ENCODE peak calls at places on chromosomes 16 and 17, in ten cellular contexts. F, B, K, Y, U, V, O, R, N and L are unnamed samples.

GRCh38 chr16:53915452-53916160 is 211.7 kb downstream of the FTO start:
- DNase-seq in Y (no peak), V (no peak), U (no peak), F (no peak), K (no peak), N (no peak), B (no peak), O (no peak), R (no peak), L (no peak)

GRCh38 chr17:75996665-75997590 is 3.7 kb upstream of the CDK3 start:
- DNase-seq in Y (peak; percentile 49), V (no peak), O (peak; percentile 58), K (no peak), F (no peak), U (peak; percentile 58), B (no peak), N (peak; percentile 57), R (peak; percentile 73), L (peak; percentile 72)

GRCh38 chr16:14128097-14128496 is 57.0 kb downstream of the MRTFB start:
- DNase-seq in U (no peak), R (no peak), B (no peak), Y (no peak), F (no peak), N (no peak), V (no peak), K (no peak), O (no peak), L (no peak)

GRCh38 chr16:13992322-13992721 is 72.4 kb downstream of the ERCC4 start:
- DNase-seq in B (no peak), Y (no peak), K (no peak), O (no peak), R (no peak), F (no peak), N (no peak), V (no peak), U (no peak), L (no peak)

GRCh38 chr16:19876501-19877059 is 8.1 kb downstream of the GPRC5B start:
- DNase-seq in V (no peak), K (no peak), U (no peak), B (no peak), F (no peak), O (no peak), N (no peak), Y (no peak), R (no peak), L (no peak)

GRCh38 chr16:24309222-24309905 is 53.2 kb downstream of the CACNG3 start:
- DNase-seq in R (peak; percentile 94), O (peak; percentile 39), F (no peak), U (no peak), Y (no peak), K (peak; percentile 63), B (no peak), V (no peak), N (peak; percentile 73), L (no peak)

GRCh38 chr17:29566473-29567361 is at the start of gene ABHD15:
- DNase-seq in R (peak; percentile 85), N (peak; percentile 77), B (peak; percentile 71), U (peak; percentile 81), F (peak; percentile 74), K (peak; percentile 84), V (peak; percentile 93), Y (peak; percentile 76), O (peak; percentile 59), L (peak; percentile 74)

GRCh38 chr17:35752471-35752870 is 568 bp downstream of the GAS2L2 start:
- DNase-seq in N (no peak), Y (no peak), F (no peak), R (peak; percentile 31), U (no peak), B (no peak), O (no peak), K (peak; percentile 83), V (no peak), L (no peak)

GRCh38 chr16:48546774-48547173 is 63.2 kb downstream of the N4BP1 start:
- DNase-seq in Y (no peak), F (no peak), V (no peak), K (peak; percentile 83), U (no peak), R (peak; percentile 49), O (no peak), B (no peak), N (no peak), L (no peak)

GRCh38 chr17:22671110-22671509 is 978.8 kb downstream of the KCNJ18 start:
- DNase-seq in U (no peak), N (no peak), F (no peak), V (no peak), B (no peak), O (no peak), Y (no peak), R (no peak), K (no peak), L (no peak)

GRCh38 chr17:51590071-51590470 is 329.7 kb downstream of the UTP18 start:
- DNase-seq in R (no peak), U (no peak), Y (no peak), F (no peak), B (no peak), V (no peak), N (no peak), K (no peak), O (no peak), L (no peak)

GRCh38 chr17:18230288-18231141 is 5.1 kb downstream of the LLGL1 start:
- DNase-seq in K (no peak), U (no peak), F (no peak), V (no peak), B (no peak), Y (no peak), O (no peak), N (no peak), R (no peak), L (no peak)

GRCh38 chr16:73692861-73693260 is 603.8 kb upstream of the PSMD7 start:
- DNase-seq in Y (no peak), K (no peak), U (no peak), B (no peak), O (no peak), V (no peak), F (no peak), R (no peak), N (no peak), L (no peak)

GRCh38 chr17:35889241-35889640 is 9.1 kb upstream of the CCL5 start:
- DNase-seq in R (no peak), V (no peak), O (no peak), U (no peak), B (no peak), N (peak; percentile 74), K (no peak), Y (no peak), F (no peak), L (no peak)

GRCh38 chr16:10668322-10669045 is 26.2 kb downstream of the TEKT5 start:
- DNase-seq in V (no peak), U (no peak), N (peak; percentile 19), R (peak; percentile 70), O (peak; percentile 10), K (peak; percentile 14), B (no peak), Y (no peak), F (peak; percentile 17), L (peak; percentile 62)
- TF ChIP-seq CTCF in V (no peak), U (peak; percentile 69), N (peak; percentile 60), R (peak; percentile 69), O (peak; percentile 35), K (peak; percentile 22), B (peak; percentile 5), Y (peak; percentile 24), F (peak; percentile 53), L (peak; percentile 38)

GRCh38 chr16:3149630-3150345 is 15.0 kb downstream of the ZNF213 start:
- DNase-seq in K (peak; percentile 81), V (peak; percentile 94), F (peak; percentile 73), Y (peak; percentile 80), R (peak; percentile 90), O (peak; percentile 42), U (peak; percentile 60), N (peak; percentile 83), B (peak; percentile 71), L (peak; percentile 84)
- TF ChIP-seq CTCF in K (peak; percentile 42), V (no peak), F (peak; percentile 61), Y (peak; percentile 21), R (peak; percentile 35), O (peak; percentile 53), U (peak; percentile 54), N (peak; percentile 66), B (peak; percentile 15), L (peak; percentile 66)

DNA sequence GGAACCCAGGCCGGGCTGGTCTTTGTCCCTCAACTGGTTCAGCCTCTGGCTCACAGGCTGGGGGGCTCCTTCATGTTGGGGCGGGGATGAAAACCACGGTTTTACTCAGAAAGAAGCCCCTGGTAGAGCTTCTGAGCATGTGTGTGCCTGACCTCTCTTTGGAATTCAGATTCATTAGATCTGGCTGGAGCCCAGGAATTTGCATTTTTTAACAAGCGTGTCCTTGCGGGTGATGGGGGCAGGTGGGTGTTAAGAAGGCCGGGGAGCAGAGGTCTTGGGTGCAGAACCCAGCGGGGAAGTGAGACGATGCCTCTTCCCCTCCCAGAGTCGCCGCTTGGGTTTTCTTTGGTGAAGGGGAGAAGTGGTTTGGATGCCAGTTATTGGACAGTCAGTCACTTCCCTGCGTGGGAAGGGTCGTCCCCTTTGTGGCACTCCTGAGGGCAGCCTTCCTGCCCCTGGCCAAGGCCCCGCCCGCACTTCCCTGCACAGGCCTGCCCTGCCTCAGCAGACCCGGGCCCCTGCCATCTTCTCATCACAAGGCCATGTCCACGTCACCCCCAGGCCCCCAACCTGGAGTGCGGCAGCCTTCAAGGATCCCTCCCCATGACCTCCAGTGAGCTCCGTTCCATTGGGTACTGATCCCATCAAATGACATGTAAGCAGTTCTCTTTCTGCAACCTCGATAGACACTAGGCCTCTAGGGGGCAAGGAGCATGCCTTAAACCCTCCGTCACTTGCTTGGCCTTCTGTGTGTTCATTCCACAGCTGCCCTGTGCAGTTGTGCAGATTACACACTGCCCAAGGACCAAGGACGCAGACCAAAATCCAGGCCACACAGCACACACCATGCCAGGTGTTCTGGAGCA is 177.7 kb upstream of the CIBAR2 start:
- DNase-seq in O (no peak), F (no peak), R (no peak), B (no peak), Y (no peak), N (no peak), K (no peak), U (no peak), V (no peak), L (no peak)
- TF ChIP-seq CTCF in O (no peak), F (no peak), R (no peak), B (no peak), Y (no peak), N (no peak), K (no peak), U (no peak), V (no peak), L (no peak)

DNA sequence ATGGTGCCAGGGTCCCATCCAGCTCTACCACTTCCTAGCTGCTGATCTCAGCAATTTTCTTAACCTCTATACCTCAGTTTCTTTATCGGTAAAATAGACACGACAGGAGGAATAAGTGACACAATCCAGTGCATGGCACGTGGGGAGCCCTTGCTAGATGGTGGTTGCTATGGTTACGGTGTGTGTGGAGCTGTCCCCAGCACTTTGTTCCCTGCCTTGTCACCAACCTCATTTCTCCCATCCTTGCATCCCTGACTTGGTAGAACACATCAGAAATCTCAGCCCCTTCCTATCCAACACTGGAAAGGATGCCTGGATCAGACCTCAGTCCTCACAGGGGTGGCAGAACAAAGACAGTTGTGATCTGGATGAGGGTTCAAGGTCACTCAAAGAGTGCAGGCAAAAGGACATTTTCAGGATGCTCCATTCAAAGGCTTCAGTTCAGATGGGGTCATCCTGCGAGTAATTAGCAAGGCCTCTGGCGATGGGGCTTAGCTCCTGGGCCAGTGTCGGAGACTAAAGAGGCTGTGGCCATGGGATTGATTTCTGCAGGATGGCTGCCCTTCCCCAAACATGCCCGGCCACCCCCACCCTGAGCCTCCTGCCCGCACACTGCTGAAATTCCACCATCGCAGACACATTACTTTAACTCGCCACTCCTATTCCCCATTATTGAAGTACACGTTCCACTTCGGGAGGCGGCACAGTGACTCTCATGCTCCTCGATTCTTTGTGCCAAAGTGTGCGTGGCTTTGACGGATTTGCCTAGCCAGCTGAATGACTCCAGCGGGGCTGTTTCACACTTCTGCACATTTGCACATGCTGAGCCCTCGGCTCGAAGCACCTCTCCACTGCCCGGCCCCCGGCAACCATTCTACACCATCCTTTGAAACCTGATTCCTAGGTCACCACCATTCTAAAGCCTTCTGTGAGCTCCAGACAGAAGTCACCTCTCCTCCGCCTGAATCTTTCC is 40.3 kb downstream of the WNT3 start:
- DNase-seq in U (no peak), Y (no peak), O (no peak), F (no peak), K (no peak), B (no peak), R (no peak), V (no peak), N (no peak), L (no peak)
- TF ChIP-seq CTCF in U (no peak), Y (no peak), O (no peak), F (no peak), K (no peak), B (no peak), R (no peak), V (no peak), N (no peak), L (no peak)